ENCODE peak calls at places on chromosomes 4 and X, in ten cellular contexts. G is BE2C; B is endodermal cell; A is fibroblast of lung; N is hippocampal formation; S is Calu3; U is upper lobe of right lung; M is renal cortical epithelial cell; R is stimulated activated effector memory CD8-positive, alpha-beta T cell treated with anti-CD3 and anti-CD28 coated beads, Interleukin-12 subunit alpha, Interleukin-12 subunit beta, amount 100 ng/mL, for 72 hours; T is CD4-positive, alpha-beta T cell. O is an unnamed sample.

GRCh38 chr4:151660676-151661075 is 100.1 kb downstream of the GATB start:
- DNase-seq in M (no peak), S (no peak), G (no peak), U (no peak), N (no peak), B (peak), R (no peak), T (no peak), A (no peak), O (no peak)

GRCh38 chrX:52422884-52423283 is 54.1 kb downstream of the XAGE2 start:
- DNase-seq in N (no peak), A (peak), T (no peak), G (no peak), M (no peak), S (no peak), R (no peak), B (no peak), U (no peak), O (no peak)

GRCh38 chrX:2252331-2253065 is 248.3 kb downstream of the DHRSX start:
- DNase-seq in G (no peak), R (no peak), A (no peak), N (no peak), M (no peak), B (no peak), U (no peak), T (no peak), S (no peak), O (no peak)

GRCh38 chr4:26105372-26105771 is 191.4 kb downstream of the SMIM20 start:
- DNase-seq in N (no peak), B (no peak), R (no peak), G (no peak), U (no peak), T (no peak), A (peak), S (no peak), M (no peak), O (no peak)

GRCh38 chrX:12447448-12448154 is 309.3 kb downstream of the FRMPD4 start:
- DNase-seq in G (no peak), U (no peak), T (no peak), B (no peak), N (no peak), S (no peak), M (peak), A (peak), R (no peak), O (peak)

GRCh38 chr4:165383757-165384156 is 4.9 kb downstream of the CPE start:
- DNase-seq in S (no peak), R (no peak), G (no peak), B (peak), N (no peak), U (no peak), A (peak), M (peak), T (no peak), O (no peak)

GRCh38 chr4:138946306-138946705 is 69.3 kb upstream of the NOCT start:
- DNase-seq in T (no peak), G (no peak), S (no peak), M (no peak), B (no peak), A (no peak), R (no peak), N (no peak), U (no peak), O (no peak)

GRCh38 chr4:98627883-98628282 is 30.5 kb downstream of the TSPAN5 start:
- DNase-seq in U (no peak), R (no peak), S (no peak), G (no peak), A (peak), B (no peak), M (peak), N (no peak), T (no peak), O (no peak)

GRCh38 chr4:90950385-90950841 is 823.2 kb downstream of the CCSER1 start:
- DNase-seq in A (peak), U (no peak), R (no peak), M (no peak), B (no peak), N (no peak), T (no peak), S (no peak), G (peak), O (peak)

GRCh38 chrX:72716766-72717165 is 2.7 kb upstream of the PHKA1 start:
- DNase-seq in A (peak), M (peak), R (no peak), B (no peak), S (no peak), U (no peak), T (no peak), N (no peak), G (no peak), O (no peak)

O was measured in H4.